ENCODE peak calls at places on chromosomes 13 and 19, in seven cellular contexts. J, A, L, K, R, C and M are unnamed samples.

GRCh38 chr19:40774916-40775631 is at the start of gene MIA:
- DNase-seq in C (no peak), J (no peak), R (no peak), K (no peak), A (no peak), L (no peak), M (no peak)

GRCh38 chr13:62278271-62278670 is 862.6 kb upstream of the PCDH20 start:
- DNase-seq in R (no peak), L (no peak), K (no peak), C (no peak), A (no peak), J (no peak), M (no peak)

GRCh38 chr19:1860133-1860775 is 3.1 kb downstream of the KLF16 start:
- DNase-seq in R (peak), L (no peak), A (no peak), J (no peak), K (peak), C (no peak), M (peak)

GRCh38 chr13:82772802-82773201 is 1109.5 kb downstream of the SLITRK1 start:
- DNase-seq in R (no peak), C (no peak), K (no peak), A (no peak), L (no peak), J (no peak), M (no peak)

GRCh38 chr19:1513492-1514294 is 874 bp upstream of the ADAMTSL5 start:
- DNase-seq in J (peak), L (peak), R (peak), K (no peak), C (no peak), A (peak), M (peak)

GRCh38 chr19:47240996-47241918 is 10.3 kb upstream of the BBC3 start:
- DNase-seq in K (peak), C (no peak), A (no peak), R (peak), J (no peak), L (peak), M (no peak)

GRCh38 chr13:84999252-84999651 is 800.0 kb downstream of the SLITRK6 start:
- DNase-seq in J (no peak), L (no peak), R (no peak), K (no peak), C (no peak), A (no peak), M (no peak)

GRCh38 chr13:114146629-114147028 is 14.2 kb upstream of the RASA3 start:
- DNase-seq in L (no peak), K (no peak), C (no peak), A (no peak), R (peak), J (no peak), M (no peak)

GRCh38 chr19:14979498-14980255 is at the start of gene SLC1A6:
- DNase-seq in A (no peak), C (peak), J (no peak), L (peak), K (no peak), R (peak), M (no peak)